ENCODE peak calls at places on chromosomes 16 and 17, in ten cellular contexts. O is gastrocnemius medialis, M is IMR-90, H is fibroblast of mammary gland, G is lower lobe of right lung, K is brain microvascular endothelial cell, I is BJ, R is OCI-LY7, X is prostate gland, L is PC-3. U is an unnamed sample.

GRCh38 chr16:67922221-67922620 is 9.4 kb downstream of the CTRL start:
- DNase-seq in O (no peak), M (peak; percentile 25), H (no peak), G (no peak), K (no peak), I (no peak), R (no peak), X (no peak), L (no peak), U (no peak)

GRCh38 chr17:66301864-66302741 is at the start of gene PRKCA:
- DNase-seq in O (peak; percentile 64), M (peak; percentile 69), H (peak; percentile 58), G (peak; percentile 86), K (peak; percentile 41), I (no peak), R (peak; percentile 81), X (peak; percentile 64), L (peak; percentile 87), U (peak; percentile 70)

GRCh38 chr16:59249049-59249448 is 514.9 kb upstream of the GOT2 start:
- DNase-seq in O (no peak), M (no peak), H (no peak), G (no peak), K (no peak), I (no peak), R (no peak), X (no peak), L (no peak), U (no peak)

GRCh38 chr17:29645516-29646051 is 22.9 kb upstream of the CORO6 start:
- DNase-seq in O (peak; percentile 97), M (peak; percentile 82), H (peak; percentile 97), G (peak; percentile 66), K (peak; percentile 49), I (peak; percentile 82), R (no peak), X (peak; percentile 69), L (no peak), U (peak; percentile 98)

GRCh38 chr17:2876467-2876866 is 80.2 kb downstream of the RAP1GAP2 start:
- DNase-seq in O (no peak), M (no peak), H (no peak), G (no peak), K (no peak), I (no peak), R (no peak), X (no peak), L (no peak), U (no peak)

GRCh38 chr17:79046501-79047280 is 22.7 kb downstream of the C1QTNF1 start:
- DNase-seq in O (peak; percentile 43), M (no peak), H (peak; percentile 66), G (no peak), K (no peak), I (no peak), R (no peak), X (no peak), L (no peak), U (peak; percentile 69)

GRCh38 chr16:48659940-48660339 is 50.0 kb upstream of the N4BP1 start:
- DNase-seq in O (no peak), M (no peak), H (no peak), G (no peak), K (no peak), I (no peak), R (no peak), X (no peak), L (no peak), U (no peak)

GRCh38 chr17:68600881-68601564 is at the start of gene FAM20A:
- DNase-seq in O (peak; percentile 15), M (no peak), H (no peak), G (peak; percentile 84), K (no peak), I (no peak), R (no peak), X (no peak), L (no peak), U (peak; percentile 35)

GRCh38 chr16:21156767-21157467 is 1.6 kb upstream of the LDAF1 start:
- DNase-seq in O (no peak), M (peak; percentile 83), H (peak; percentile 86), G (no peak), K (peak; percentile 44), I (no peak), R (peak; percentile 56), X (peak; percentile 35), L (peak; percentile 77), U (peak; percentile 94)

GRCh38 chr16:11526921-11527320 is 59.8 kb downstream of the LITAF start:
- DNase-seq in O (no peak), M (no peak), H (no peak), G (no peak), K (no peak), I (no peak), R (no peak), X (no peak), L (no peak), U (no peak)

DNA sequence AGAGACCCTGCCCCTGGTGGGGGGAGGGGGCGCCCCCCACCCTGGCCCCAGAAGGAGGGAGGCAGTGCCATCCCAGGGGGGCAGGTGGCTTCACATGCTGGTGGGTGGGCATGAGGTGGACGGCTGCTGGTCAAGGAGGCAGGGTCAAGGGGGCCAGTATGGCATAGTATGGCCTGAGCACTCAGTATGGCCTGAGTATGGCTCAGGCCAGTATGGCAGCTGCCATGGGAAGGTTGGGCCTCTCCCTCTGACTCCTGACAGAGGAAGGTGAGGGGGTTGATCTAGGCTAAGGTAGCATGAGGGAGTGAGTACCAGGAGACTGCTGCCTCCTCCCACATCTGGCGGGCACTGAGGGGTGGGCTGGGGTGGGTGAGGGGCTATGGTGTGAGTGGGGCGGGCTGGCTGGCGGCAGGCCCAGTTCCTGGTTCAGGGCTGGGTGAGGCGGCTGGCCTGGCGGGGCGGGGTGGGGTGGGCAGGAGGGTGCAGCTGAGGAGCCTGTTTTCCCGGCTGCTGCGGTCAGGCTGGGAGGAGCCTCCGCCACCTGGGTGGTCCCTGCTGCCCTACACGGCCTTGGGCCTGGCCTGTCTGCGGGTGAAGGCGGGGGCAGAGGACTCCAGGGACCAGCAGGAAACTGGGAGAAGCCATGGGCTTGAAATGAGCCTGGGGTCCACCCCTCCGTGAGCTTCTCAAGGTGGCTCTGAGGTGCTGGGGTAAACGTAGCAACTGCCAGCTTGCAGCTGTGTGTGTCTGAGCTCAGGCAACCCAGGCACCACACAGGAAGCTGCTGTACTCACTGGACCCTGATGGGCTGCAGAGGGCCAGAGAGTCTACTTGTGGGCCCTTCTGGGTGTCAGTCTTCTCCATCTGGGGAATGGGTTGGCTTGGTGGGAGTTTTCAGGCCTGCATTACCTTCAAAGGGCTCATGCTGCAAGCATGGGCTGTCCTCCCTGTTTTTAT is 57.0 kb downstream of the RAI1 start:
- DNase-seq in O (no peak), M (no peak), H (no peak), G (peak; percentile 74), K (no peak), I (no peak), R (no peak), X (peak; percentile 64), L (no peak), U (no peak)
- H3K4me3 ChIP-seq in O (no peak overlapping the region), M (no peak overlapping the region), H (no peak overlapping the region), G (no peak overlapping the region), K (no peak overlapping the region), I (no peak overlapping the region), R (no peak overlapping the region), X (no peak overlapping the region), L (no peak overlapping the region), U (no peak overlapping the region)

DNA sequence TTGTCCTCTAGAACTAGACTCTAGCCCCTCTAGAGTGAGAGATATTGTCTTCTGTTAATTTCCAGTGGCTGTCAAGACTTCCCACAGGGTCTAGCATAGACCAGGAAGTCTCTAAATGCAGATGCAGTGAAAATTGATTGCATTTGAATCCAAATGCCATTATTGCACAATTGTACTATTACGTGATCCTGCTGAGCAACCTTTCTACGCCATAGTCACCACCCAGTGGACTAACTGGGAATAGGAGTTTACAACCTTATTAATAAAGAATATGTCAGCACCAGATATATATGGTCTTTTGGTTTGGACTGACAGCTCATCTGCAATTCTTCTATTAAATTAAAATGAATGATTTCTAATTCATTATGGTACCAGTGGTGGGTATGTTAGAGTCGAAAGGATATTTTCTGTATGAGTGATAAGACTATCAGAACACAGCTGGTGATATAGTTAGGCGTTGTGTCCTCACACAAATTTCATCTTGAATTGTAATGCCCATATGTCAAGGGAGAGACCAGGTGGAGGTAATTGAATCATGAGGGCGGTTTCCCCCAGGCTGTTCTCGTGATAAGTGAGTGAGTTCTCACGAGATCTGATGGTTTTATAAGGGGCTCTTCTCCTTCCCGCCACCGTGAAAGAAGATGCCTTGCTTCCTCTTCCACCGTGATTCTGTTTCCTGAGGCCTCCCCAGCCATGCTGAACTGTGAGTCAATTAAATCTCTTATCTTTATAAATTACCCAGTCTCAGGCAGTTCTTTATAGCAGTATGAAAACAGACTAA is 138.9 kb upstream of the CA10 start:
- DNase-seq in O (no peak), M (no peak), H (peak; percentile 1), G (no peak), K (no peak), I (no peak), R (no peak), X (no peak), L (peak; percentile 54), U (no peak)
- TF ChIP-seq CTCF in O (no peak), M (no peak), H (no peak), G (no peak), K (no peak), I (no peak), R (peak; percentile 50), X (no peak), L (peak; percentile 56), U (no peak)

GRCh38 chr16:86509759-86510464 is 415 bp upstream of the FOXF1 start:
- DNase-seq in O (no peak), M (peak; percentile 96), H (peak; percentile 68), G (peak; percentile 65), K (no peak), I (no peak), R (no peak), X (no peak), L (no peak), U (peak; percentile 80)

GRCh38 chr16:86512860-86513470 is 2.6 kb downstream of the FOXF1 start:
- DNase-seq in O (no peak), M (peak; percentile 56), H (no peak), G (no peak), K (no peak), I (no peak), R (no peak), X (no peak), L (no peak), U (no peak)

GRCh38 chr16:86512301-86512859 is 2.1 kb downstream of the FOXF1 start:
- DNase-seq in O (no peak), M (peak; percentile 25), H (no peak), G (no peak), K (no peak), I (no peak), R (no peak), X (no peak), L (no peak), U (no peak)

GRCh38 chr16:86510465-86511261 is at the start of gene FOXF1:
- DNase-seq in O (no peak), M (peak; percentile 83), H (peak; percentile 59), G (no peak), K (no peak), I (no peak), R (no peak), X (no peak), L (no peak), U (peak; percentile 67)

GRCh38 chr16:86511317-86512161 is 1.2 kb downstream of the FOXF1 start:
- DNase-seq in O (no peak), M (peak; percentile 31), H (no peak), G (no peak), K (no peak), I (no peak), R (no peak), X (no peak), L (no peak), U (no peak)
- H3K4me3 ChIP-seq in O (no peak overlapping the region), M (peak overlapping the region; percentile 99), H (peak overlapping the region; percentile 47), G (peak overlapping the region; percentile 66), K (no peak overlapping the region), I (peak overlapping the region; percentile 81), R (no peak overlapping the region), X (peak overlapping the region; percentile 45), L (no peak overlapping the region), U (peak overlapping the region; percentile 69)

GRCh38 chr16:85234310-85235235 is 122.3 kb upstream of the CIBAR2 start:
- DNase-seq in O (no peak), M (peak; percentile 85), H (peak; percentile 72), G (peak; percentile 56), K (peak; percentile 41), I (no peak), R (no peak), X (no peak), L (no peak), U (peak; percentile 80)
- TF ChIP-seq CTCF in O (no peak), M (no peak), H (no peak), G (no peak), K (no peak), I (peak; percentile 9), R (no peak), X (no peak), L (no peak), U (peak; percentile 19)